ENCODE peak calls at places on chromosomes 16 and 17, in eight cellular contexts. A, I, N, M, F, R, S and G are unnamed samples.

GRCh38 chr17:82463881-82464566 is 5.5 kb downstream of the NARF start:
- DNase-seq in I (no peak), F (no peak), R (no peak), A (no peak), N (no peak), M (no peak), S (no peak), G (no peak)

GRCh38 chr17:7046127-7046724 is 2.3 kb upstream of the SLC16A11 start:
- DNase-seq in F (peak; percentile 21), I (peak; percentile 91), R (peak; percentile 31), N (no peak), A (no peak), M (no peak), S (no peak), G (peak; percentile 94)

GRCh38 chr17:77886387-77886728 is 72.1 kb upstream of the TNRC6C start:
- DNase-seq in R (no peak), A (no peak), S (no peak), I (no peak), F (no peak), N (no peak), M (no peak), G (no peak)

GRCh38 chr17:40099627-40100418 is 566 bp downstream of the NR1D1 start:
- DNase-seq in N (no peak), I (peak; percentile 78), M (no peak), F (no peak), A (no peak), R (no peak), S (no peak), G (no peak)

GRCh38 chr17:46984341-46984740 is 5.3 kb upstream of the RPRML start:
- DNase-seq in S (no peak), I (no peak), F (no peak), A (no peak), N (no peak), R (no peak), M (no peak), G (no peak)

GRCh38 chr17:39485555-39485954 is 24.3 kb downstream of the CDK12 start:
- DNase-seq in S (no peak), F (no peak), M (peak; percentile 91), R (no peak), I (no peak), A (no peak), N (peak; percentile 85), G (peak; percentile 66)

GRCh38 chr17:6084226-6085161 is 14.3 kb downstream of the WSCD1 start:
- DNase-seq in M (no peak), I (no peak), N (no peak), R (no peak), S (no peak), F (no peak), A (no peak), G (no peak)

GRCh38 chr16:34802396-34802795 is 1343.0 kb downstream of the TP53TG3F start:
- DNase-seq in A (no peak), M (no peak), F (no peak), I (peak; percentile 16), N (no peak), R (no peak), S (no peak), G (no peak)

GRCh38 chr16:69937465-69937951 is 13.6 kb upstream of the CLEC18A start:
- DNase-seq in A (no peak), S (no peak), R (no peak), I (no peak), M (no peak), F (no peak), N (no peak), G (peak; percentile 51)

GRCh38 chr16:30526137-30526822 is at the start of gene ZNF768:
- DNase-seq in I (peak; percentile 86), A (peak; percentile 51), N (no peak), M (peak; percentile 7), F (peak; percentile 36), S (no peak), R (peak; percentile 24), G (peak; percentile 52)

GRCh38 chr16:50419116-50419515 is 50.3 kb upstream of the BRD7 start:
- DNase-seq in S (no peak), F (no peak), R (no peak), A (no peak), N (no peak), M (no peak), I (no peak), G (no peak)

GRCh38 chr16:67169642-67170167 is 633 bp upstream of the NOL3 start:
- DNase-seq in F (peak; percentile 34), R (no peak), M (no peak), N (no peak), I (peak; percentile 71), S (peak; percentile 31), A (peak; percentile 71), G (no peak)

GRCh38 chr17:60170835-60171752 is 21.3 kb downstream of the CA4 start:
- DNase-seq in R (no peak), N (no peak), M (peak; percentile 23), S (no peak), I (no peak), F (no peak), A (no peak), G (no peak)

GRCh38 chr16:26569793-26570192 is 496.9 kb upstream of the C16orf82 start:
- DNase-seq in N (no peak), I (no peak), A (peak; percentile 32), S (peak; percentile 13), M (no peak), R (no peak), F (no peak), G (no peak)

GRCh38 chr17:55435408-55435807 is 13.8 kb upstream of the MMD start:
- DNase-seq in A (no peak), N (no peak), R (no peak), I (no peak), F (no peak), S (no peak), M (peak; percentile 45), G (no peak)

GRCh38 chr17:64001091-64001579 is 3.0 kb downstream of the PRR29 start:
- DNase-seq in M (no peak), F (no peak), N (no peak), A (no peak), R (no peak), S (no peak), I (no peak), G (no peak)

GRCh38 chr16:85028638-85029412 is 1.2 kb downstream of the KIAA0513 start:
- DNase-seq in M (peak; percentile 83), I (peak; percentile 91), F (peak; percentile 49), S (no peak), N (no peak), A (no peak), R (peak; percentile 61), G (peak; percentile 75)

GRCh38 chr17:41540921-41541625 is 13.0 kb upstream of the KRT19 start:
- DNase-seq in R (no peak), S (no peak), A (no peak), I (no peak), F (no peak), M (no peak), N (no peak), G (no peak)

GRCh38 chr17:76000016-76000754 is 470 bp upstream of the CDK3 start:
- DNase-seq in N (no peak), A (peak; percentile 69), F (peak; percentile 63), R (peak; percentile 38), S (no peak), I (peak; percentile 86), M (peak; percentile 39), G (peak; percentile 55)

GRCh38 chr16:27999687-28000086 is 63.8 kb downstream of the GSG1L start:
- DNase-seq in A (no peak), F (no peak), I (no peak), N (no peak), M (peak; percentile 11), S (no peak), R (no peak), G (no peak)

GRCh38 chr17:55763856-55764255 is 13.0 kb downstream of the PCTP start:
- DNase-seq in F (no peak), N (no peak), S (no peak), M (peak; percentile 27), I (no peak), A (peak; percentile 63), R (no peak), G (no peak)

GRCh38 chr17:29005936-29006438 is at the start of gene SEZ6:
- DNase-seq in F (peak; percentile 56), N (peak; percentile 16), S (no peak), I (peak; percentile 92), R (peak; percentile 30), A (peak; percentile 55), M (peak; percentile 29), G (peak; percentile 95)

GRCh38 chr17:83051423-83052240 is 27.8 kb upstream of the METRNL start:
- DNase-seq in S (peak; percentile 96), A (peak; percentile 96), M (peak; percentile 95), R (peak; percentile 99), F (peak; percentile 98), N (peak; percentile 96), I (peak; percentile 99), G (peak; percentile 99)

GRCh38 chr16:89572042-89572441 is 3.5 kb upstream of the CPNE7 start:
- DNase-seq in R (no peak), A (no peak), I (no peak), F (no peak), N (no peak), M (no peak), S (no peak), G (no peak)